ENCODE peak calls at places on chromosome 11, in ten cellular contexts. C is GM23248, B is left ventricle myocardium inferior, R is PC-3, A is cardiac muscle cell, J is SJSA1, O is fibroblast of lung, L is neuronal stem cell, V is adrenal gland, T is tibial nerve. U is an unnamed sample.
A peak's percentile ranks its signal among the peaks of the same experiment; 100 is the strongest.

GRCh38 chr11:48107188-48107704 is 109.4 kb upstream of the OR4B1 start:
- DNase-seq in C (peak; percentile 81), B (no peak), R (peak; percentile 66), A (no peak), J (no peak), O (peak; percentile 60), L (no peak), V (no peak), T (no peak), U (no peak)

GRCh38 chr11:72703281-72704008 is 29.2 kb upstream of the PDE2A start:
- DNase-seq in C (peak; percentile 87), B (peak; percentile 84), R (no peak), A (peak; percentile 88), J (no peak), O (peak; percentile 69), L (no peak), V (peak; percentile 64), T (peak; percentile 58), U (no peak)

GRCh38 chr11:126829716-126830115 is 170.9 kb downstream of the KIRREL3 start:
- DNase-seq in C (no peak), B (no peak), R (no peak), A (no peak), J (no peak), O (peak; percentile 53), L (no peak), V (no peak), T (no peak), U (no peak)

GRCh38 chr11:131468565-131468964 is 98.2 kb downstream of the NTM start:
- DNase-seq in C (peak; percentile 27), B (no peak), R (no peak), A (peak; percentile 18), J (no peak), O (no peak), L (no peak), V (no peak), T (no peak), U (no peak)

GRCh38 chr11:95398437-95399112 is 167.6 kb upstream of the SESN3 start:
- DNase-seq in C (no peak), B (no peak), R (no peak), A (peak; percentile 52), J (no peak), O (no peak), L (no peak), V (no peak), T (no peak), U (no peak)

GRCh38 chr11:108825381-108825780 is 160.5 kb downstream of the DDX10 start:
- DNase-seq in C (no peak), B (no peak), R (peak; percentile 46), A (no peak), J (no peak), O (peak; percentile 10), L (no peak), V (no peak), T (no peak), U (peak; percentile 15)

GRCh38 chr11:78414321-78415051 is 3.1 kb downstream of the GAB2 start:
- DNase-seq in C (peak; percentile 66), B (no peak), R (peak; percentile 64), A (peak; percentile 41), J (no peak), O (no peak), L (no peak), V (no peak), T (no peak), U (peak; percentile 15)

GRCh38 chr11:32279672-32280071 is 155.7 kb downstream of the WT1 start:
- DNase-seq in C (no peak), B (no peak), R (no peak), A (no peak), J (no peak), O (no peak), L (no peak), V (no peak), T (no peak), U (no peak)

GRCh38 chr11:6563667-6564066 is 39.7 kb downstream of the RRP8 start:
- DNase-seq in C (no peak), B (no peak), R (no peak), A (no peak), J (no peak), O (no peak), L (no peak), V (no peak), T (no peak), U (no peak)

GRCh38 chr11:6635082-6635932 is 16.1 kb upstream of the TPP1 start:
- DNase-seq in C (peak; percentile 39), B (peak; percentile 65), R (no peak), A (peak; percentile 70), J (no peak), O (no peak), L (no peak), V (peak; percentile 78), T (peak; percentile 33), U (no peak)

GRCh38 chr11:80686889-80687288 is 1246.1 kb upstream of the TENM4 start:
- DNase-seq in C (no peak), B (no peak), R (no peak), A (no peak), J (no peak), O (no peak), L (no peak), V (no peak), T (no peak), U (no peak)

GRCh38 chr11:44453871-44454270 is 111.6 kb upstream of the CD82 start:
- DNase-seq in C (no peak), B (no peak), R (no peak), A (no peak), J (peak; percentile 38), O (no peak), L (no peak), V (no peak), T (no peak), U (no peak)

GRCh38 chr11:68334923-68335322 is 22.5 kb downstream of the LRP5 start:
- DNase-seq in C (no peak), B (no peak), R (no peak), A (no peak), J (no peak), O (no peak), L (no peak), V (no peak), T (no peak), U (no peak)

GRCh38 chr11:68335693-68336092 is 23.3 kb downstream of the LRP5 start:
- DNase-seq in C (no peak), B (no peak), R (no peak), A (no peak), J (no peak), O (no peak), L (no peak), V (no peak), T (no peak), U (no peak)

GRCh38 chr11:68340003-68340767 is 27.8 kb downstream of the LRP5 start:
- DNase-seq in C (no peak), B (no peak), R (no peak), A (no peak), J (no peak), O (no peak), L (no peak), V (no peak), T (no peak), U (no peak)

GRCh38 chr11:68338041-68338800 is 25.8 kb downstream of the LRP5 start:
- DNase-seq in C (peak; percentile 85), B (no peak), R (no peak), A (no peak), J (no peak), O (peak; percentile 75), L (no peak), V (peak; percentile 79), T (no peak), U (peak; percentile 94)

DNA sequence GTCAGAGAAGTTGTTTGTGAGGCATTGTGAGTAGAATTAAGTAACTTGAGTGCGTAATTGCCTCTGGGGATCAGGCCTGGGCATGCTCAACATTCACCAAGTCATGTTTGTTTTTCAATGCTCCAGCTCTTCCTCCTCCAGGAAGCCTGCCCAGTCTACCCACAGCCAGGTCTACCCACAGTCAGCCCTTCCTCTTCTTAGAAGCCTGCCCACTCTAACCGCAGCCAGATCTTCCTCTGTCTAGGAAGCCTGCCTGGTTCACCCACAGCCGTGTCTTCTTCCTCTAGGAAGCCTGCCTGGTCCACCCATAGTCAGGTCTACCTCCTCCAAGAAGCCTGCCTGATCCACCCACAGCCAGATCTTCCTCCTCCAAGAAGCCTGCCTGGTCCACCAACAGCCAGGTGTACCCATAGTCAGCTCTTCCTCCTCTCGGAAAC is 25.0 kb downstream of the LRP5 start:
- DNase-seq in C (no peak), B (no peak), R (no peak), A (no peak), J (no peak), O (no peak), L (no peak), V (no peak), T (no peak), U (peak; percentile 76)
- H3K4me1 ChIP-seq in C (peaks cover 17% of the 10 kb centered on the region), B (peaks cover 84% of the 10 kb centered on the region), R (peaks cover 24% of the 10 kb centered on the region), A (peaks cover 14% of the 10 kb centered on the region), J (peaks cover 22% of the 10 kb centered on the region), O (peaks cover 2% of the 10 kb centered on the region), L (peaks cover 19% of the 10 kb centered on the region), V (peaks cover 50% of the 10 kb centered on the region), T (peaks cover 20% of the 10 kb centered on the region), U (peaks cover 22% of the 10 kb centered on the region)

GRCh38 chr11:117081908-117082307 is 16.3 kb downstream of the SIK3 start:
- DNase-seq in C (no peak), B (no peak), R (no peak), A (no peak), J (no peak), O (no peak), L (no peak), V (no peak), T (no peak), U (no peak)
- H3K27ac ChIP-seq in C (no peak overlapping the region), B (no peak overlapping the region), R (no peak overlapping the region), A (no peak overlapping the region), J (no peak overlapping the region), O (no peak overlapping the region), L (no peak overlapping the region), V (no peak overlapping the region), T (no peak overlapping the region), U (no peak overlapping the region)

GRCh38 chr11:19453893-19454292 is 213.1 kb upstream of the E2F8 start:
- DNase-seq in C (peak; percentile 96), B (no peak), R (peak; percentile 61), A (peak; percentile 79), J (no peak), O (peak; percentile 33), L (no peak), V (peak; percentile 61), T (peak; percentile 56), U (peak; percentile 75)
- H3K4me1 ChIP-seq in C (peaks cover 29% of the 10 kb centered on the region), B (no peaks in the 10 kb centered on the region), R (peaks cover 3% of the 10 kb centered on the region), A (peaks cover 9% of the 10 kb centered on the region), J (no peaks in the 10 kb centered on the region), O (no peaks in the 10 kb centered on the region), L (peaks cover 10% of the 10 kb centered on the region), V (peaks cover 3% of the 10 kb centered on the region), T (no peaks in the 10 kb centered on the region), U (peaks cover 6% of the 10 kb centered on the region)

GRCh38 chr11:100592619-100593309 is 94.3 kb upstream of the ARHGAP42 start:
- DNase-seq in C (no peak), B (no peak), R (no peak), A (no peak), J (no peak), O (no peak), L (no peak), V (no peak), T (no peak), U (no peak)

GRCh38 chr11:100593321-100593720 is 93.8 kb upstream of the ARHGAP42 start:
- DNase-seq in C (no peak), B (no peak), R (no peak), A (no peak), J (no peak), O (peak; percentile 22), L (no peak), V (no peak), T (no peak), U (no peak)

DNA sequence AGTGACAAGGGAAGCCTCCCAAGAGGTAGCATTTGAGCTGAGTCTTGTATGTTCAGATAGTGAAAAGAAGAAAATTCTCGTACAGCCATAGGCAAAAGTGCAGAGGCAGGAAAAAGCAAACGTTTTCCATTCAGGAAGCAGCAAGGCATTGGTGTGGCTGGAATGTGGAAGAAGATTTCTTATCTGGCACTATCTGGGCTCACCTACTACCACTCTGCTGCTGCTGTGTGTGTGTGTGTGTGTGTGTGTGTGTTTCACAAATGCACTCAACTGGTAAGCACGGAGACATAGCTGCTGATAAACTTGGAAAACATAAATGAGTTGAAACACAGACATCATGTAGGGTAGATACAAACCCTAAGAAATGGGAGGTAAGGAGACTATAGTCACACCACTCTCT is 92.8 kb upstream of the ARHGAP42 start:
- DNase-seq in C (no peak), B (no peak), R (no peak), A (no peak), J (no peak), O (no peak), L (no peak), V (no peak), T (no peak), U (no peak)
- H3K27ac ChIP-seq in C (no peak overlapping the region), B (no peak overlapping the region), R (no peak overlapping the region), A (no peak overlapping the region), J (no peak overlapping the region), O (no peak overlapping the region), L (no peak overlapping the region), V (no peak overlapping the region), T (no peak overlapping the region), U (no peak overlapping the region)